ENCODE peak calls at places on chromosome 11, in nine cellular contexts. P is OCI-LY7, R is stomach, J is hepatocyte, V is cardiac muscle cell, C is uterus, L is fibroblast of lung, E is body of pancreas, N is PC-9. K is an unnamed sample. For H3K36me3, the result is how much of the 10 kb centered on the place peaks cover.

GRCh38 chr11:44583353-44583669 is 17.8 kb downstream of the CD82 start:
- DNase-seq in E (no peak), N (no peak), P (no peak), L (no peak), R (no peak), V (no peak), C (no peak), J (no peak), K (no peak)

GRCh38 chr11:132062031-132062430 is 691.6 kb downstream of the NTM start:
- DNase-seq in N (no peak), L (no peak), C (no peak), J (no peak), R (no peak), P (no peak), E (no peak), V (no peak), K (no peak)

GRCh38 chr11:13055200-13055599 is 46.1 kb downstream of the RASSF10 start:
- DNase-seq in R (no peak), J (no peak), E (no peak), C (no peak), N (no peak), P (no peak), V (no peak), L (no peak), K (no peak)

GRCh38 chr11:1202154-1202775 is 20.6 kb upstream of the MUC5B start:
- DNase-seq in J (no peak), L (no peak), V (no peak), N (no peak), C (peak), R (peak), P (peak), E (peak), K (no peak)

GRCh38 chr11:66950113-66950535 is 8.1 kb downstream of the PC start:
- DNase-seq in V (no peak), L (peak), J (peak), C (peak), E (peak), P (no peak), R (peak), N (peak), K (peak)

GRCh38 chr11:117600976-117601708 is 195.9 kb downstream of the DSCAML1 start:
- DNase-seq in C (no peak), P (no peak), E (no peak), R (no peak), L (no peak), J (no peak), V (no peak), N (no peak), K (no peak)

GRCh38 chr11:1660025-1660867 is 30.7 kb downstream of the KRTAP5-5 start:
- DNase-seq in R (peak), J (peak), L (no peak), P (no peak), V (no peak), E (no peak), N (no peak), C (no peak), K (no peak)

GRCh38 chr11:123653997-123654565 is 343 bp downstream of the SCN3B start:
- DNase-seq in L (peak), C (no peak), V (peak), N (no peak), P (no peak), E (peak), R (peak), J (peak), K (peak)

GRCh38 chr11:2898366-2899079 is 12.9 kb upstream of the CDKN1C start:
- DNase-seq in P (no peak), N (peak), V (no peak), L (peak), E (peak), R (peak), C (peak), J (peak), K (peak)

GRCh38 chr11:57424802-57425564 is 1.9 kb downstream of the SLC43A3 start:
- DNase-seq in R (peak), V (no peak), J (peak), P (peak), N (peak), L (peak), C (peak), E (peak), K (peak)

GRCh38 chr11:34426766-34427170 is 12.0 kb upstream of the CAT start:
- DNase-seq in E (no peak), C (peak), N (no peak), J (peak), L (no peak), P (no peak), V (no peak), R (no peak), K (no peak)

GRCh38 chr11:44320289-44320973 is 10.5 kb upstream of the ALX4 start:
- DNase-seq in C (no peak), J (no peak), N (no peak), P (no peak), V (no peak), E (no peak), L (no peak), R (no peak), K (no peak)

GRCh38 chr11:73875840-73876239 is 806 bp downstream of the COA4 start:
- DNase-seq in N (no peak), V (no peak), J (peak), L (no peak), C (no peak), E (no peak), P (peak), R (no peak), K (no peak)

GRCh38 chr11:121105063-121105480 is 4.0 kb downstream of the TECTA start:
- DNase-seq in V (no peak), C (peak), R (no peak), N (no peak), P (no peak), L (peak), J (no peak), E (no peak), K (no peak)

GRCh38 chr11:99522467-99523173 is 501.9 kb downstream of the CNTN5 start:
- DNase-seq in R (no peak), N (no peak), V (no peak), L (peak), E (no peak), C (no peak), J (no peak), P (no peak), K (no peak)

GRCh38 chr11:69898123-69898522 is 78.9 kb upstream of the FGF3 start:
- DNase-seq in J (no peak), R (no peak), P (no peak), N (peak), E (no peak), L (no peak), C (no peak), V (no peak), K (no peak)

GRCh38 chr11:119175493-119176077 is 7.1 kb downstream of the NLRX1 start:
- DNase-seq in R (no peak), J (no peak), P (no peak), E (no peak), C (no peak), V (no peak), N (no peak), L (no peak), K (no peak)

GRCh38 chr11:65416341-65417185 is 6.0 kb upstream of the NEAT1 start:
- DNase-seq in J (peak), V (peak), R (peak), E (peak), L (peak), P (peak), N (peak), C (peak), K (peak)

GRCh38 chr11:71129624-71130023 is 122.8 kb downstream of the SHANK2 start:
- DNase-seq in E (no peak), R (no peak), C (no peak), J (no peak), V (no peak), N (no peak), L (no peak), P (no peak), K (no peak)

GRCh38 chr11:384511-384910 is 9.5 kb upstream of the PKP3 start:
- DNase-seq in C (no peak), V (no peak), L (no peak), E (no peak), R (no peak), P (no peak), J (no peak), N (no peak), K (no peak)

GRCh38 chr11:57568330-57568766 is 876 bp upstream of the UBE2L6 start:
- DNase-seq in L (peak), J (peak), E (no peak), N (peak), V (no peak), P (no peak), R (no peak), C (peak), K (peak)

GRCh38 chr11:72234514-72234830 is 9.5 kb downstream of the PHOX2A start:
- DNase-seq in R (no peak), V (no peak), P (no peak), L (no peak), J (no peak), C (no peak), N (no peak), E (no peak), K (no peak)

GRCh38 chr11:72234920-72235319 is 9.1 kb downstream of the PHOX2A start:
- DNase-seq in L (no peak), R (no peak), V (no peak), J (no peak), E (no peak), P (no peak), N (no peak), C (no peak), K (no peak)

GRCh38 chr11:72232260-72233055 is 7.9 kb downstream of the INPPL1 start:
- DNase-seq in L (no peak), V (no peak), N (no peak), C (no peak), E (no peak), R (no peak), J (no peak), P (no peak), K (no peak)

GRCh38 chr11:72233056-72233772 is 8.6 kb downstream of the INPPL1 start:
- DNase-seq in C (no peak), N (no peak), V (no peak), P (no peak), L (no peak), R (no peak), E (no peak), J (peak), K (no peak)

DNA sequence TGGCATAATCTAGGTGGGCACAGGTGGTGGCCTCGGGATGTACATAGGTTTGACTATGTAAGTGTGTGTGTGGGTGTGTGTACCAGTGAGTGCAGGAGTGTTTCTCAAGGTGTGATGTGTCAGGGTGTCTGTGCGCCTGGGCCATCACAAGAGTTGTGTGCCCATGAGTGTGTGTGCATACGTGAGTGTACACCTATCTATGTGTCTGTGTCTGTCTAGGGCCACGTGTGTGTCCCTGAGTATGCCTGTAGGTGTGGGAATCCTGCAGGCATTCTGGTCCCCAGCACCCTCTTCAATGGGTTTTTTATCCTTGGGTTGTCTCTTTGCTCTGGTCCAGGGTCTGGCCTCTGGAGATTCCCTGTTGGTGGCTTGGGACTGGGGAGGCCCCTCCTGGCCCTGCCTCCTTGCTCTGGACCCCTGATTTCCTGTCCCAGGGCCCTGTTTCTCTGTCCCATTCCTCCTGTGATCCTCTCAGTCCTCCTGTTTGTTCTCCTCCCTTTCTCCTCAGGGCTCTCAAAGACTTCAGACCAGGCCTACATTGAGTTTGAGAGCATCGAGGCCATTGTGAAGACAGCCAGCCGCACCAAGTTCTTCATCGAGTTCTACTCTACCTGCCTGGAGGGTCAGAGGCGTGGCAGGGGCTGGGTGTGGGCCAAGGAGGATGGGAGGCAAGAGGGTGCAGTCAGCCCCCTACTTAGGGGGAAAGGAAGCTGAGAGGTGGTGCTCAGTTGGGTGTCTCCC is 9.4 kb downstream of the INPPL1 start:
- DNase-seq in J (no peak), R (no peak), E (no peak), C (no peak), L (no peak), P (no peak), N (no peak), V (no peak), K (no peak)
- H3K36me3 ChIP-seq in J (under half), R (half or more), E (under half), C (under half), L (half or more), P (half or more), N (under half), V (half or more), K (half or more)

GRCh38 chr11:42906226-42906625 is 405.6 kb upstream of the API5 start:
- DNase-seq in E (no peak), R (no peak), J (no peak), L (no peak), V (no peak), N (no peak), P (no peak), C (no peak), K (no peak)
- H3K4me3 ChIP-seq in E (no peak), R (no peak), J (no peak), L (no peak), V (no peak), N (peak), P (no peak), C (no peak), K (no peak)

GRCh38 chr11:93648168-93648567 is 13.3 kb upstream of the CEP295 start:
- DNase-seq in V (peak), P (peak), N (no peak), L (peak), J (peak), R (no peak), C (no peak), E (no peak), K (peak)
- TF ChIP-seq CTCF in V (peak), P (peak), N (peak), L (no peak), J (peak), R (no peak), C (no peak), E (no peak), K (peak)

DNA sequence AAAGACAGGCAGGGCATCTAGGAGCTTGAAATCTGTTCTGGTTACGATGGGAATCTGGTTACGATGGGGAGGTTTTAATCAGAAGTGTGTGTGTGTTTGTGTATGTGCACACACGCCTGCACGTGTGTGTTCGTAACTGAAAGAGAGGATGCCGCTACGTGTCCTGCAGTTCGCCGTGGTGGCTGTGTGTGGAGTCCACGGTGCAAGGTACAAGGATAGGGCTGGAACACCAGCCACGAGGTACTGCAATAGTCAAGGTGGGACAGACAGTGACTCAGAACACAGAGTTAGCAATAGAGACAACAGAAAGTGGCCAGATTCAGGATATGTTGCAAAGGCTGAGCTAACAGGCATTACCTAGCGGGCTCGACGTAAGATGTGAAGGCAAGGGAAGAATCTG is 46.7 kb downstream of the IGSF9B start:
- DNase-seq in V (no peak), J (no peak), P (no peak), C (no peak), E (no peak), R (no peak), N (no peak), L (no peak), K (no peak)
- H3K36me3 ChIP-seq in V (under half), J (under half), P (under half), C (under half), E (under half), R (under half), N (under half), L (under half), K (under half)

DNA sequence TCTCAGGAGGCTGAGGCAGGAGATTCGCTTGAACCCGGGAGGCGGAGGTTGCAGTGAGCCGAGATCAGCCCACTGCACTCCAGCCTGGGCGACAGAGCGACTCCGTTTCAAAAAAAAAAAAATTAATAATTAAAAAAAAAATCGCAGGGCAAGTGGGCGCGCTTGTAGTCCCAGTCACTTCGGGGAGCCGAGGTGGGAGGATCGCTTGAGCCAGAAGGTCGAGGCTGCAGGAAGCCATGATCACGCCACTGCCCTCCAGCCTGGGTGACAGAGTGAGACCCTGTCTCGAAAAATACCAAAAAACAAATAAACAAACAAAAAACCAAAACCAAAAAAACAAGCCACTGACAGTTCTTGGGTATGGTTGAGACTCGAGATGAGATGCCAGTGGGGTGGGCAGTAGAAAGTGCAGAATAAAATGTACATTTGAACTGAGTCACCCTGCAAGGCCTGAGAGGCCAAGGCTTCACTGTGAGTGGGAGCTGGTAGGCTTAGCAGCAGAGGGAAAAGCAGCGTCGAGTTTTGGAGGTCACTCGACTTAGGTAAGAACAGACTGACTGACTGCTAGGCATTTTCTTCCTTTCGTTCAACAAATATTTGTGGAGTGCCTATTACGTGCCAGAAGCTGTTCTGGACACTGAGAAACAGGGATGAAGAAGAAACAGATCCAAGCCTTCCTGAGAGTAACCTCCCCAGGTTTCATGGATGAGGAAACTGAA is 623 bp upstream of the LDHA start:
- DNase-seq in C (no peak), R (no peak), N (no peak), P (no peak), V (peak), J (peak), L (no peak), E (peak), K (no peak)
- H3K4me3 ChIP-seq in C (peak), R (peak), N (peak), P (peak), V (peak), J (no peak), L (peak), E (no peak), K (peak)

GRCh38 chr11:78889698-78890097 is 315.0 kb upstream of the NARS2 start:
- DNase-seq in R (no peak), V (no peak), P (no peak), J (no peak), C (no peak), E (no peak), L (no peak), N (no peak), K (no peak)
- TF ChIP-seq CTCF in R (no peak), V (no peak), P (no peak), J (no peak), C (no peak), E (no peak), L (no peak), N (no peak), K (no peak)

GRCh38 chr11:130123414-130124040 is 36.1 kb upstream of the ST14 start:
- DNase-seq in E (no peak), L (no peak), R (no peak), N (no peak), V (no peak), J (no peak), P (no peak), C (no peak), K (peak)

GRCh38 chr11:130120045-130120444 is 39.5 kb upstream of the ST14 start:
- DNase-seq in J (no peak), C (no peak), R (no peak), E (no peak), P (no peak), N (no peak), L (no peak), V (no peak), K (no peak)

GRCh38 chr11:130124096-130124495 is 35.5 kb upstream of the ST14 start:
- DNase-seq in L (peak), P (no peak), R (peak), E (peak), J (peak), V (peak), N (peak), C (peak), K (peak)

GRCh38 chr11:130121430-130121978 is 38.1 kb upstream of the ST14 start:
- DNase-seq in L (peak), R (no peak), P (no peak), V (no peak), N (no peak), E (no peak), C (no peak), J (no peak), K (peak)

DNA sequence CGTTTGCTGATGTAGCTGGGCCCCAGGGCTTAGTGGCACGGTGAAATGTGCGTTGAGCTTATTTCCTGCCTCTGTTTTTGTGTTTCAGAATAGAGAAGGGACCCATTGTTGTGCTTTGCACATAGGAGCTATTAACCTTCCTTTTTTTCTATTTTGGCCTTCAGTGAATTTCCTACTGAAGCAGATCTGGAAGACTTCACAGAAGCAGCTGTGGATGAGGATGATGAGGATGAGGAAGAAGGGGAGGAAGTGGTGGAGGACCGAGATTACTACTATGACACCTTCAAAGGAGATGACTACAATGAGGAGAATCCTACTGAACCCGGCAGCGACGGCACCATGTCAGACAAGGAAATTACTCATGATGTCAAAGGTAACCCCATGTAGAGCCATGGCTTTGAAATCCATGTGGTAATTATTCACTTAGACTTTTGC is 37.4 kb upstream of the ST14 start:
- DNase-seq in J (no peak), R (no peak), N (no peak), C (no peak), P (peak), E (no peak), V (no peak), L (no peak), K (peak)
- H3K36me3 ChIP-seq in J (under half), R (half or more), N (half or more), C (under half), P (half or more), E (under half), V (under half), L (under half), K (under half)

DNA sequence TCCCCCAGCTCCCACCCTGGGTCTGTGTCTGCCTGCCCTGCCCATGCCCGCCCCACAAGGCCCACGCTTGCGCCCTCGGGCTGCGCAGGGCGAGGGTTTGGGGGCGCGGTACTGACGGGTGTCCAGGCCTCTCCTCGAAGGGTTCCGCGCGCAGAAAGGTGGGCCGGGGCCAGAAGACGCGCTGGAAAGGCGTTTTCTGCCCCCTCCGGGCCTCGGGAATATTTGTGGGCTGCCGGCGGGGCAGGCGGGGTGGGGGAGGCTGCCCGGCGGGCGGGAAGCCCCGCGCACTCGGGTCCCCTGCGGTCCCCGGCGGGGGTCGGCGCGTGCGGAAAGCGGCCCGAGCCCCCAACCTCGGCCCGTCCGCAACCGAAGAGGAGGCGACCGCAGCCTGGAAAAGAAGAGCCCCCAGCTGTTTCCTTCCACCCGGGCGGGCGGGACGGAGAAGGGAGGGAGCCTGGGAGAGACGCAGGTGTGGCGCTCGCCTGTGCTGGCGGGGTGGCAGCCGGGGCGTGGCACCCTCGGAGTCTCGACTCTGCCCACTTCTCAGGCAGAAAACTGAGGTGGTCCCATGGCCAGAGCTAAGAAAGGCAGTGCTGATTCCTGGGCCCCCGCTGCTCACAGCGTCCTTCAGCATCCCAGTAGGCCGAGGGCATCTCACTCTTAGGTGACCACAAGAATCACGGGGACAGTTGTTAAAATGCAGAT is 59.0 kb downstream of the THAP12 start:
- DNase-seq in L (no peak), E (peak), V (no peak), J (no peak), C (no peak), R (no peak), N (no peak), P (no peak), K (no peak)
- H3K4me3 ChIP-seq in L (no peak), E (peak), V (peak), J (no peak), C (no peak), R (peak), N (no peak), P (no peak), K (no peak)

GRCh38 chr11:60762851-60763691 is 6.4 kb downstream of the MS4A15 start:
- DNase-seq in J (peak), E (peak), P (peak), N (no peak), L (no peak), V (peak), R (no peak), C (no peak), K (no peak)
- TF ChIP-seq CTCF in J (peak), E (peak), P (peak), N (peak), L (no peak), V (peak), R (no peak), C (no peak), K (peak)